ENCODE peak calls at places on chromosomes 12 and 14, in seven cellular contexts. One of them, this sample, is unnamed.

GRCh38 chr12:53985900-53986685 is 1.1 kb downstream of the HOXC10 start:
- DNase-seq in stimulated activated naive B cell treated with anti-CD40 and anti-IgM and Interleukin-4, amounts not matched to agents 10 μg/mL and 1 μg/mL and 100 μg/mL, for 72 hours: no peak
- DNase-seq in foreskin melanocyte: peak
- DNase-seq in astrocyte of the hippocampus: no peak
- DNase-seq in IMR-90: no peak
- DNase-seq in lung: no peak
- DNase-seq in activated naive CD4-positive, alpha-beta T cell treated with anti-CD3 and anti-CD28 coated beads for 36 hours: no peak
- DNase-seq in this sample: no peak

GRCh38 chr12:26195250-26195640 is at the start of gene SSPN:
- DNase-seq in stimulated activated naive B cell treated with anti-CD40 and anti-IgM and Interleukin-4, amounts not matched to agents 10 μg/mL and 1 μg/mL and 100 μg/mL, for 72 hours: no peak
- DNase-seq in foreskin melanocyte: no peak
- DNase-seq in astrocyte of the hippocampus: peak
- DNase-seq in IMR-90: peak
- DNase-seq in lung: peak
- DNase-seq in activated naive CD4-positive, alpha-beta T cell treated with anti-CD3 and anti-CD28 coated beads for 36 hours: peak
- DNase-seq in this sample: peak

GRCh38 chr12:43912851-43913250 is 77.0 kb downstream of the TMEM117 start:
- DNase-seq in stimulated activated naive B cell treated with anti-CD40 and anti-IgM and Interleukin-4, amounts not matched to agents 10 μg/mL and 1 μg/mL and 100 μg/mL, for 72 hours: no peak
- DNase-seq in foreskin melanocyte: no peak
- DNase-seq in astrocyte of the hippocampus: no peak
- DNase-seq in IMR-90: no peak
- DNase-seq in lung: no peak
- DNase-seq in activated naive CD4-positive, alpha-beta T cell treated with anti-CD3 and anti-CD28 coated beads for 36 hours: no peak
- DNase-seq in this sample: no peak

GRCh38 chr14:78737606-78738005 is 567.4 kb downstream of the NRXN3 start:
- DNase-seq in stimulated activated naive B cell treated with anti-CD40 and anti-IgM and Interleukin-4, amounts not matched to agents 10 μg/mL and 1 μg/mL and 100 μg/mL, for 72 hours: no peak
- DNase-seq in foreskin melanocyte: no peak
- DNase-seq in astrocyte of the hippocampus: no peak
- DNase-seq in IMR-90: no peak
- DNase-seq in lung: no peak
- DNase-seq in activated naive CD4-positive, alpha-beta T cell treated with anti-CD3 and anti-CD28 coated beads for 36 hours: no peak
- DNase-seq in this sample: no peak

GRCh38 chr12:112149596-112149995 is 24.2 kb downstream of the TRAFD1 start:
- DNase-seq in stimulated activated naive B cell treated with anti-CD40 and anti-IgM and Interleukin-4, amounts not matched to agents 10 μg/mL and 1 μg/mL and 100 μg/mL, for 72 hours: no peak
- DNase-seq in foreskin melanocyte: no peak
- DNase-seq in astrocyte of the hippocampus: no peak
- DNase-seq in IMR-90: no peak
- DNase-seq in lung: peak
- DNase-seq in activated naive CD4-positive, alpha-beta T cell treated with anti-CD3 and anti-CD28 coated beads for 36 hours: no peak
- DNase-seq in this sample: peak

GRCh38 chr12:64943686-64944085 is 119.2 kb downstream of the TBC1D30 start:
- DNase-seq in stimulated activated naive B cell treated with anti-CD40 and anti-IgM and Interleukin-4, amounts not matched to agents 10 μg/mL and 1 μg/mL and 100 μg/mL, for 72 hours: no peak
- DNase-seq in foreskin melanocyte: no peak
- DNase-seq in astrocyte of the hippocampus: peak
- DNase-seq in IMR-90: no peak
- DNase-seq in lung: no peak
- DNase-seq in activated naive CD4-positive, alpha-beta T cell treated with anti-CD3 and anti-CD28 coated beads for 36 hours: no peak
- DNase-seq in this sample: peak

GRCh38 chr14:75866981-75867380 is 114.8 kb downstream of the TGFB3 start:
- DNase-seq in stimulated activated naive B cell treated with anti-CD40 and anti-IgM and Interleukin-4, amounts not matched to agents 10 μg/mL and 1 μg/mL and 100 μg/mL, for 72 hours: no peak
- DNase-seq in foreskin melanocyte: no peak
- DNase-seq in astrocyte of the hippocampus: no peak
- DNase-seq in IMR-90: no peak
- DNase-seq in lung: no peak
- DNase-seq in activated naive CD4-positive, alpha-beta T cell treated with anti-CD3 and anti-CD28 coated beads for 36 hours: no peak
- DNase-seq in this sample: no peak

GRCh38 chr12:55682087-55682796 is 25.5 kb downstream of the ITGA7 start:
- DNase-seq in stimulated activated naive B cell treated with anti-CD40 and anti-IgM and Interleukin-4, amounts not matched to agents 10 μg/mL and 1 μg/mL and 100 μg/mL, for 72 hours: no peak
- DNase-seq in foreskin melanocyte: no peak
- DNase-seq in astrocyte of the hippocampus: no peak
- DNase-seq in IMR-90: no peak
- DNase-seq in lung: no peak
- DNase-seq in activated naive CD4-positive, alpha-beta T cell treated with anti-CD3 and anti-CD28 coated beads for 36 hours: no peak
- DNase-seq in this sample: no peak

GRCh38 chr14:81772391-81772790 is 238.7 kb upstream of the SEL1L start:
- DNase-seq in stimulated activated naive B cell treated with anti-CD40 and anti-IgM and Interleukin-4, amounts not matched to agents 10 μg/mL and 1 μg/mL and 100 μg/mL, for 72 hours: no peak
- DNase-seq in foreskin melanocyte: no peak
- DNase-seq in astrocyte of the hippocampus: no peak
- DNase-seq in IMR-90: no peak
- DNase-seq in lung: no peak
- DNase-seq in activated naive CD4-positive, alpha-beta T cell treated with anti-CD3 and anti-CD28 coated beads for 36 hours: no peak
- DNase-seq in this sample: no peak

GRCh38 chr12:57479376-57480115 is at the start of gene ARHGAP9:
- DNase-seq in stimulated activated naive B cell treated with anti-CD40 and anti-IgM and Interleukin-4, amounts not matched to agents 10 μg/mL and 1 μg/mL and 100 μg/mL, for 72 hours: peak
- DNase-seq in foreskin melanocyte: no peak
- DNase-seq in astrocyte of the hippocampus: no peak
- DNase-seq in IMR-90: peak
- DNase-seq in lung: no peak
- DNase-seq in activated naive CD4-positive, alpha-beta T cell treated with anti-CD3 and anti-CD28 coated beads for 36 hours: peak
- DNase-seq in this sample: no peak

GRCh38 chr12:24948452-24948815 is 467 bp downstream of the BCAT1 start:
- DNase-seq in stimulated activated naive B cell treated with anti-CD40 and anti-IgM and Interleukin-4, amounts not matched to agents 10 μg/mL and 1 μg/mL and 100 μg/mL, for 72 hours: peak
- DNase-seq in foreskin melanocyte: peak
- DNase-seq in astrocyte of the hippocampus: peak
- DNase-seq in IMR-90: peak
- DNase-seq in lung: no peak
- DNase-seq in activated naive CD4-positive, alpha-beta T cell treated with anti-CD3 and anti-CD28 coated beads for 36 hours: peak
- DNase-seq in this sample: peak

GRCh38 chr12:130829391-130830245 is 9.4 kb downstream of the STX2 start:
- DNase-seq in stimulated activated naive B cell treated with anti-CD40 and anti-IgM and Interleukin-4, amounts not matched to agents 10 μg/mL and 1 μg/mL and 100 μg/mL, for 72 hours: no peak
- DNase-seq in foreskin melanocyte: no peak
- DNase-seq in astrocyte of the hippocampus: no peak
- DNase-seq in IMR-90: no peak
- DNase-seq in lung: no peak
- DNase-seq in activated naive CD4-positive, alpha-beta T cell treated with anti-CD3 and anti-CD28 coated beads for 36 hours: no peak
- DNase-seq in this sample: no peak

GRCh38 chr14:34433957-34434356 is 28.1 kb downstream of the SPTSSA start:
- DNase-seq in stimulated activated naive B cell treated with anti-CD40 and anti-IgM and Interleukin-4, amounts not matched to agents 10 μg/mL and 1 μg/mL and 100 μg/mL, for 72 hours: no peak
- DNase-seq in foreskin melanocyte: no peak
- DNase-seq in astrocyte of the hippocampus: no peak
- DNase-seq in IMR-90: no peak
- DNase-seq in lung: no peak
- DNase-seq in activated naive CD4-positive, alpha-beta T cell treated with anti-CD3 and anti-CD28 coated beads for 36 hours: no peak
- DNase-seq in this sample: no peak